ENCODE peak calls at places on chromosome 20, in eight cellular contexts. K is neuronal stem cell, I is Peyer's patch, W is ovary, L is SJSA1, D is sigmoid colon, S is transverse colon, H is stomach. E is an unnamed sample.

GRCh38 chr20:16245879-16246278 is 327.4 kb downstream of the KIF16B start:
- DNase-seq in K (no peak), I (no peak), W (no peak), L (no peak), D (no peak), S (no peak), H (no peak), E (no peak)

GRCh38 chr20:34022154-34022842 is 28.6 kb downstream of the RALY start:
- DNase-seq in K (no peak), I (no peak), W (no peak), L (no peak), D (no peak), S (no peak), H (no peak), E (no peak)

GRCh38 chr20:152131-152530 is 5.1 kb upstream of the DEFB127 start:
- DNase-seq in K (no peak), I (no peak), W (no peak), L (no peak), D (no peak), S (no peak), H (no peak), E (no peak)

GRCh38 chr20:14336667-14337066 is 745 bp downstream of the FLRT3 start:
- DNase-seq in K (no peak), I (no peak), W (no peak), L (no peak), D (no peak), S (no peak), H (no peak), E (no peak)

GRCh38 chr20:58790440-58790839 is 60.3 kb downstream of the GNAS-AS1 start:
- DNase-seq in K (no peak), I (peak; percentile 15), W (no peak), L (no peak), D (no peak), S (no peak), H (no peak), E (no peak)

GRCh38 chr20:13102237-13102636 is 93.5 kb downstream of the SPTLC3 start:
- DNase-seq in K (no peak), I (no peak), W (no peak), L (no peak), D (no peak), S (no peak), H (no peak), E (no peak)

GRCh38 chr20:19269737-19270325 is 57.4 kb downstream of the SLC24A3 start:
- DNase-seq in K (no peak), I (no peak), W (no peak), L (no peak), D (no peak), S (no peak), H (no peak), E (no peak)

GRCh38 chr20:16806886-16807285 is 58.7 kb downstream of the OTOR start:
- DNase-seq in K (no peak), I (no peak), W (no peak), L (no peak), D (no peak), S (no peak), H (no peak), E (no peak)

GRCh38 chr20:16576219-16576618 is 3.0 kb upstream of the KIF16B start:
- DNase-seq in K (no peak), I (no peak), W (no peak), L (no peak), D (no peak), S (no peak), H (no peak), E (no peak)

GRCh38 chr20:45347297-45347935 is 808 bp downstream of the SDC4 start:
- DNase-seq in K (no peak), I (no peak), W (no peak), L (no peak), D (peak; percentile 80), S (no peak), H (peak; percentile 36), E (no peak)

GRCh38 chr20:35657271-35657670 is 7.4 kb downstream of the CPNE1 start:
- DNase-seq in K (no peak), I (no peak), W (no peak), L (no peak), D (no peak), S (no peak), H (no peak), E (no peak)

GRCh38 chr20:17934141-17934862 is 34.3 kb downstream of the SNX5 start:
- DNase-seq in K (no peak), I (no peak), W (no peak), L (no peak), D (no peak), S (no peak), H (no peak), E (no peak)

GRCh38 chr20:17936791-17937687 is 31.6 kb downstream of the SNX5 start:
- DNase-seq in K (no peak), I (no peak), W (peak; percentile 69), L (no peak), D (peak; percentile 93), S (peak; percentile 60), H (peak; percentile 76), E (no peak)

GRCh38 chr20:17935761-17936160 is 32.8 kb downstream of the SNX5 start:
- DNase-seq in K (no peak), I (no peak), W (no peak), L (no peak), D (no peak), S (no peak), H (no peak), E (no peak)

GRCh38 chr20:17935186-17935585 is 33.4 kb downstream of the SNX5 start:
- DNase-seq in K (no peak), I (no peak), W (no peak), L (no peak), D (no peak), S (no peak), H (no peak), E (no peak)

GRCh38 chr20:17936306-17936790 is 32.2 kb downstream of the SNX5 start:
- DNase-seq in K (no peak), I (no peak), W (no peak), L (no peak), D (no peak), S (no peak), H (no peak), E (no peak)
- H3K4me1 ChIP-seq in K (peaks cover 25% of the 10 kb centered on the region), I (peaks cover 11% of the 10 kb centered on the region), W (peaks cover 20% of the 10 kb centered on the region), L (peaks cover 13% of the 10 kb centered on the region), D (no peaks in the 10 kb centered on the region), S (peaks cover 43% of the 10 kb centered on the region), H (peaks cover 46% of the 10 kb centered on the region), E (peaks cover 6% of the 10 kb centered on the region)

GRCh38 chr20:31699801-31700728 is 22.6 kb downstream of the BCL2L1 start:
- DNase-seq in K (no peak), I (no peak), W (no peak), L (no peak), D (no peak), S (no peak), H (no peak), E (no peak)

GRCh38 chr20:31700747-31701146 is 21.9 kb downstream of the BCL2L1 start:
- DNase-seq in K (no peak), I (no peak), W (no peak), L (no peak), D (no peak), S (no peak), H (no peak), E (no peak)

GRCh38 chr20:31698243-31698802 is 24.3 kb downstream of the BCL2L1 start:
- DNase-seq in K (no peak), I (no peak), W (no peak), L (no peak), D (no peak), S (no peak), H (no peak), E (no peak)

GRCh38 chr20:31701591-31701990 is 21.1 kb downstream of the BCL2L1 start:
- DNase-seq in K (no peak), I (no peak), W (no peak), L (no peak), D (no peak), S (no peak), H (no peak), E (no peak)

DNA sequence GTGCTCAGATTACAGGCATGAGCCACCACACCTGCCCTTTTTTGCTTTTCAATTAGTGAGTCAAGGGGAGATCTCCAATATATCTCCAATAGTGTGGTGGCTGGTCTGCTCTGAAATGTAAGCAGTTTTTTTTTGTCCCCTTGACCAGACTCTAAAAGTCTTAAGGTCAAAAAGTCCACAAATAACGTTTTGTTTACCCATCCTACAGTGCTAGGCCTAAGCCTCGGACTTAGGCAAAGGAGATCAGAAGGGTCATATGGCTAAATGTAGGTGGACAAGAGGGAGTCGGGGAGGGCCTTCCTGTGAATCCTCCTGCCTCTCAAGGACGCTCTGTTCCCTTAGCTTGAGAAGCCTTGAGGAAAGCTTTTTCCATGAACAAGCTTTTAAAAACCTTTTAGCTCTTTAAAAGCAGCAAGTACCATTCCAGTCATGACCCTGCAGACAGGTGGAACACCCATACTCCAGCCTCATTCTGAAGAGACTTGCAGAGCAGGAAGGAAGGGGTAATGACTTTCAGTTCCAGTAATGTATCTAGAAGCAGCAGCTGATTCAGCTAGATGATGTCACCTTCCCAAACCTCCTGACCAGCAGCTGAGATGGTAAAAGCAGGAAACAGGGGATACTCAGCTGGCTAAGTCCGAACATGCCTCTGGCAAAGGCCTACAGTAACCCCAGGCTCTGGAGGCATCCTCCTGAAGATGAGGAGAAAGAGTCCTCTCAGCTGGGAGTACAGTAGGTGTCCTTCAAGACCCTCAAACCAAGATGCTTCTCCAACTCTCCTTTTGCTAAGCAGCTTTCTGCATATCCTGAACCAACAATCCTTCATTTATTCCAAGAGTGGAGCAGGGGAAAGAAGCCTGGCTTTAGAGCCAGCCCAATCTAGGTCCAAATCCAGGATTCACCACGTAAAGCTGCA is 23.6 kb downstream of the BCL2L1 start:
- DNase-seq in K (no peak), I (no peak), W (peak; percentile 45), L (peak; percentile 70), D (peak; percentile 86), S (peak; percentile 67), H (peak; percentile 59), E (no peak)
- H3K9me3 ChIP-seq in K (no peaks in the 10 kb centered on the region), I (no peaks in the 10 kb centered on the region), W (no peaks in the 10 kb centered on the region), L (no peaks in the 10 kb centered on the region), D (no peaks in the 10 kb centered on the region), S (no peaks in the 10 kb centered on the region), H (no peaks in the 10 kb centered on the region), E (no peaks in the 10 kb centered on the region)

GRCh38 chr20:5290596-5290995 is 26.2 kb downstream of the PROKR2 start:
- DNase-seq in K (no peak), I (no peak), W (no peak), L (no peak), D (no peak), S (no peak), H (no peak), E (no peak)
- H3K27me3 ChIP-seq in K (no peaks in the 10 kb centered on the region), I (no peaks in the 10 kb centered on the region), W (no peaks in the 10 kb centered on the region), L (no peaks in the 10 kb centered on the region), D (no peaks in the 10 kb centered on the region), S (no peaks in the 10 kb centered on the region), H (peaks cover 6% of the 10 kb centered on the region), E (no peaks in the 10 kb centered on the region)

GRCh38 chr20:1164871-1165270 is 19.9 kb downstream of the TMEM74B start:
- DNase-seq in K (no peak), I (no peak), W (no peak), L (no peak), D (no peak), S (no peak), H (no peak), E (no peak)

GRCh38 chr20:1163653-1164052 is 21.1 kb downstream of the TMEM74B start:
- DNase-seq in K (no peak), I (no peak), W (no peak), L (no peak), D (no peak), S (no peak), H (no peak), E (no peak)

GRCh38 chr20:1160496-1160895 is 24.3 kb downstream of the TMEM74B start:
- DNase-seq in K (no peak), I (no peak), W (no peak), L (no peak), D (no peak), S (no peak), H (no peak), E (no peak)

GRCh38 chr20:1163105-1163504 is 21.7 kb downstream of the TMEM74B start:
- DNase-seq in K (no peak), I (no peak), W (no peak), L (no peak), D (no peak), S (no peak), H (no peak), E (no peak)

GRCh38 chr20:1160991-1161390 is 23.8 kb downstream of the TMEM74B start:
- DNase-seq in K (no peak), I (no peak), W (no peak), L (no peak), D (no peak), S (no peak), H (no peak), E (no peak)
- H3K4me1 ChIP-seq in K (no peaks in the 10 kb centered on the region), I (no peaks in the 10 kb centered on the region), W (no peaks in the 10 kb centered on the region), L (no peaks in the 10 kb centered on the region), D (no peaks in the 10 kb centered on the region), S (no peaks in the 10 kb centered on the region), H (no peaks in the 10 kb centered on the region), E (no peaks in the 10 kb centered on the region)